ENCODE peak calls at places on chromosomes 6 and 20, in seven cellular contexts. P is CD8-positive, alpha-beta T cell; D is effector memory CD4-positive, alpha-beta T cell; A is Panc1; Z is adrenal gland; W is H1; F is psoas muscle. S is an unnamed sample.

GRCh38 chr6:6679633-6680032 is 91.1 kb downstream of the LY86 start:
- DNase-seq in D (no peak), P (no peak), A (no peak), W (no peak), Z (no peak), F (no peak), S (no peak)

GRCh38 chr6:1627884-1628550 is 18.3 kb downstream of the FOXC1 start:
- DNase-seq in A (no peak), Z (no peak), W (no peak), D (no peak), P (no peak), F (no peak), S (no peak)

GRCh38 chr6:125003070-125003469 is 40.8 kb downstream of the RNF217 start:
- DNase-seq in A (no peak), W (no peak), D (no peak), F (no peak), Z (no peak), P (no peak), S (no peak)

GRCh38 chr20:50508171-50508761 is 1.9 kb upstream of the PTPN1 start:
- DNase-seq in P (no peak), D (no peak), A (no peak), F (no peak), Z (no peak), W (no peak), S (no peak)

GRCh38 chr6:167697316-167697715 is 129.4 kb upstream of the AFDN start:
- DNase-seq in Z (no peak), P (no peak), F (no peak), A (no peak), W (no peak), D (no peak), S (no peak)

GRCh38 chr6:41372526-41373366 is 37.3 kb downstream of the NCR2 start:
- DNase-seq in D (no peak), F (no peak), Z (no peak), P (no peak), A (no peak), W (no peak), S (no peak)

GRCh38 chr20:30811896-30812671 is 445.4 kb upstream of the DEFB115 start:
- DNase-seq in W (no peak), A (no peak), Z (peak; percentile 27), F (no peak), D (no peak), P (no peak), S (no peak)

GRCh38 chr20:43910564-43910963 is 4.1 kb upstream of the TOX2 start:
- DNase-seq in A (no peak), F (no peak), Z (no peak), D (no peak), W (no peak), P (no peak), S (no peak)

GRCh38 chr20:51495921-51496545 is 46.5 kb downstream of the NFATC2 start:
- DNase-seq in W (no peak), Z (no peak), P (no peak), F (no peak), D (no peak), A (no peak), S (no peak)

GRCh38 chr6:142956726-142957125 is 11.8 kb upstream of the HIVEP2 start:
- DNase-seq in W (no peak), P (no peak), A (no peak), Z (no peak), F (no peak), D (no peak), S (no peak)

GRCh38 chr6:99415446-99415845 is 9.7 kb downstream of the PNISR start:
- DNase-seq in F (no peak), Z (no peak), A (no peak), D (no peak), P (no peak), W (no peak), S (no peak)

GRCh38 chr6:32668226-32668747 is 1.8 kb upstream of the HLA-DQB1 start:
- DNase-seq in W (no peak), D (peak; percentile 54), F (peak; percentile 13), Z (peak; percentile 69), A (no peak), P (no peak), S (no peak)

GRCh38 chr6:44704240-44705150 is 317.0 kb downstream of the CDC5L start:
- DNase-seq in Z (no peak), P (no peak), F (no peak), W (no peak), A (no peak), D (no peak), S (no peak)

GRCh38 chr20:36231331-36231730 is 4.9 kb upstream of the AAR2 start:
- DNase-seq in W (no peak), Z (no peak), A (no peak), F (no peak), D (no peak), P (no peak), S (no peak)

GRCh38 chr6:23179994-23180393 is 610.6 kb downstream of the HDGFL1 start:
- DNase-seq in P (no peak), A (no peak), W (no peak), F (no peak), Z (no peak), D (no peak), S (no peak)

GRCh38 chr20:51628533-51629398 is 86.2 kb upstream of the NFATC2 start:
- DNase-seq in Z (no peak), F (no peak), D (no peak), W (no peak), A (no peak), P (no peak), S (no peak)

GRCh38 chr20:47334022-47334551 is 22.4 kb downstream of the ZMYND8 start:
- DNase-seq in P (no peak), Z (no peak), W (no peak), D (no peak), F (peak; percentile 30), A (peak; percentile 90), S (no peak)

GRCh38 chr6:111591901-111592461 is 13.7 kb downstream of the TRAF3IP2 start:
- DNase-seq in F (no peak), D (no peak), P (no peak), W (no peak), Z (no peak), A (no peak), S (no peak)

GRCh38 chr20:16898433-16898832 is 150.3 kb downstream of the OTOR start:
- DNase-seq in W (no peak), A (no peak), Z (no peak), P (no peak), F (no peak), D (no peak), S (no peak)

GRCh38 chr6:37489697-37490336 is 9.9 kb downstream of the CCDC167 start:
- DNase-seq in P (peak; percentile 41), W (no peak), F (no peak), D (no peak), Z (no peak), A (no peak), S (no peak)

GRCh38 chr6:55704421-55704820 is 125.4 kb upstream of the HMGCLL1 start:
- DNase-seq in D (no peak), Z (no peak), P (no peak), A (no peak), W (no peak), F (no peak), S (no peak)

GRCh38 chr6:100099189-100100074 is 105.4 kb upstream of the MCHR2 start:
- DNase-seq in D (no peak), F (no peak), Z (no peak), P (no peak), A (no peak), W (no peak), S (no peak)

GRCh38 chr6:111361648-111362047 is 121.4 kb downstream of the REV3L start:
- DNase-seq in W (peak; percentile 9), D (no peak), A (peak; percentile 17), P (no peak), Z (no peak), F (no peak), S (peak; percentile 18)

GRCh38 chr6:31125162-31125561 is 4.9 kb upstream of the CDSN start:
- DNase-seq in W (no peak), F (peak; percentile 49), Z (no peak), A (no peak), P (no peak), D (no peak), S (no peak)

GRCh38 chr20:40883097-40883496 is 145.5 kb upstream of the TOP1 start:
- DNase-seq in D (no peak), A (no peak), F (no peak), Z (no peak), W (no peak), P (no peak), S (no peak)
- H3K4me1 ChIP-seq in D (peaks cover 3% of the 10 kb centered on the region), A (no peaks in the 10 kb centered on the region), F (no peaks in the 10 kb centered on the region), Z (no peaks in the 10 kb centered on the region), W (no peaks in the 10 kb centered on the region), P (peaks cover 24% of the 10 kb centered on the region), S (no peaks in the 10 kb centered on the region)

DNA sequence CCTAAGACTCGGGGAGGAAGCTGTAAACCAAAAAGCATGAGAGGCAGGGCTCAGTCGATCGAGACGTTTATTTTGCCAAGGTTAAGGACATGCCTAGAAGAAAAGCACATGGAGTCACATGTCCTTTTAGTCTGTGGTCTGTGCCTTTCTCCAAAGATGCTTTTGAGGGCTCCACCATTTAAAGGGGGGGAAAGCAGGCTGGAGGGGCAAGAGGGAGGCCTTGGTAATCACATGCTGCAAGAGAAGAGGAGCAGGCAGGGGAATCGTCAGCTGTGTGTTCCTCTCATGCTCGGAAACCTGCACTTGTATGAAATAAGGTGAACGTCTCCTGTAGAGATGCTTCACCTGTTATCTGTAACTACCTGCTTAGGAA is 9.1 kb upstream of the YTHDF1 start:
- DNase-seq in Z (no peak), F (no peak), W (no peak), P (no peak), A (no peak), D (no peak), S (no peak)
- H3K27ac ChIP-seq in Z (no peak overlapping the region), F (no peak overlapping the region), W (no peak overlapping the region), P (no peak overlapping the region), A (peak overlapping the region; percentile 67), D (no peak overlapping the region), S (no peak overlapping the region)

GRCh38 chr6:4415549-4415948 is 280.2 kb upstream of the ECI2 start:
- DNase-seq in A (no peak), F (no peak), P (no peak), W (no peak), Z (no peak), D (no peak), S (no peak)

GRCh38 chr6:4412488-4412887 is 277.1 kb upstream of the ECI2 start:
- DNase-seq in F (no peak), A (no peak), Z (no peak), W (no peak), P (no peak), D (no peak), S (no peak)

GRCh38 chr6:4413073-4413472 is 277.7 kb upstream of the ECI2 start:
- DNase-seq in D (no peak), A (no peak), F (no peak), W (no peak), P (no peak), Z (no peak), S (no peak)
- H3K9me3 ChIP-seq in D (no peaks in the 10 kb centered on the region), A (no peaks in the 10 kb centered on the region), F (no peaks in the 10 kb centered on the region), W (peaks cover 4% of the 10 kb centered on the region), P (no peaks in the 10 kb centered on the region), Z (no peaks in the 10 kb centered on the region), S (no peaks in the 10 kb centered on the region)

GRCh38 chr6:36402481-36402880 is 15.0 kb upstream of the ETV7 start:
- DNase-seq in F (no peak), D (no peak), W (no peak), A (no peak), Z (no peak), P (no peak), S (no peak)
- H3K4me1 ChIP-seq in F (no peaks in the 10 kb centered on the region), D (no peaks in the 10 kb centered on the region), W (no peaks in the 10 kb centered on the region), A (no peaks in the 10 kb centered on the region), Z (no peaks in the 10 kb centered on the region), P (no peaks in the 10 kb centered on the region), S (no peaks in the 10 kb centered on the region)